ENCODE peak calls at places on chromosomes 11 and 22, in four cellular contexts. Y, L, V and D are unnamed samples.

GRCh38 chr22:46881373-46882118 is 119.1 kb downstream of the TBC1D22A start:
- DNase-seq in Y (no peak), V (peak), L (no peak), D (no peak)

GRCh38 chr11:7687386-7687785 is 14.1 kb upstream of the CYB5R2 start:
- DNase-seq in Y (no peak), L (no peak), V (no peak), D (no peak)

GRCh38 chr11:21426931-21427330 is 757.5 kb downstream of the NELL1 start:
- DNase-seq in L (no peak), Y (no peak), V (no peak), D (no peak)

GRCh38 chr22:25627271-25627848 is 62.9 kb downstream of the GRK3 start:
- DNase-seq in L (no peak), V (no peak), Y (no peak), D (no peak)

GRCh38 chr22:49439373-49439772 is 388.3 kb downstream of the BRD1 start:
- DNase-seq in Y (no peak), V (no peak), L (no peak), D (no peak)

GRCh38 chr11:126317681-126318641 is 14.1 kb downstream of the DCPS start:
- DNase-seq in L (no peak), V (peak), Y (peak), D (peak)

GRCh38 chr11:76601272-76601671 is 69.3 kb downstream of the LRRC32 start:
- DNase-seq in L (no peak), Y (no peak), V (no peak), D (no peak)

GRCh38 chr11:119424775-119425174 is 1.8 kb upstream of the THY1 start:
- DNase-seq in V (no peak), Y (no peak), L (no peak), D (no peak)

GRCh38 chr11:47437746-47438418 is 11.1 kb downstream of the RAPSN start:
- DNase-seq in L (no peak), Y (no peak), V (peak), D (peak)

GRCh38 chr11:111911563-111912401 is at the start of gene CRYAB:
- DNase-seq in Y (peak), L (no peak), V (peak), D (peak)

DNA sequence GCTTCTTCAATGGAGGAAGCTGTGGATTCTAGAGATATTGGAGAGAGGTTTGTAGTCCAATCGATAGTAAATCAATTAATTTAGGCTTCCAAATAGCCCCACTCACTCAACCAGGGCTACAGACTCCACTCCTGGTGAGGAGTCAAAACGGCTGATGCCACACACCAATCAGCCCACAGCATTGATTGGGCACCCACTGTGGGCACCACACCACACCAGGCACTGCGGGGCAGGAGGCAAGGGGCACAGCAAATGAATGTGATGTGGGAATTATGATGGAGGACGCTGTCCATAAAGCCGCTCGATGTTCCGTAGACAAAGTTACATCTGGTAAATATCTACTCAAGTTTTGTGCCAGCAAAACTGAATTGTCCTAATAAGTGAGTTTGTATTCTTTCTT is 547.3 kb upstream of the CADM1 start:
- DNase-seq in Y (no peak), L (no peak), V (no peak), D (no peak)
- TF ChIP-seq CTCF in Y (no peak), L (no peak), V (no peak), D (no peak)

DNA sequence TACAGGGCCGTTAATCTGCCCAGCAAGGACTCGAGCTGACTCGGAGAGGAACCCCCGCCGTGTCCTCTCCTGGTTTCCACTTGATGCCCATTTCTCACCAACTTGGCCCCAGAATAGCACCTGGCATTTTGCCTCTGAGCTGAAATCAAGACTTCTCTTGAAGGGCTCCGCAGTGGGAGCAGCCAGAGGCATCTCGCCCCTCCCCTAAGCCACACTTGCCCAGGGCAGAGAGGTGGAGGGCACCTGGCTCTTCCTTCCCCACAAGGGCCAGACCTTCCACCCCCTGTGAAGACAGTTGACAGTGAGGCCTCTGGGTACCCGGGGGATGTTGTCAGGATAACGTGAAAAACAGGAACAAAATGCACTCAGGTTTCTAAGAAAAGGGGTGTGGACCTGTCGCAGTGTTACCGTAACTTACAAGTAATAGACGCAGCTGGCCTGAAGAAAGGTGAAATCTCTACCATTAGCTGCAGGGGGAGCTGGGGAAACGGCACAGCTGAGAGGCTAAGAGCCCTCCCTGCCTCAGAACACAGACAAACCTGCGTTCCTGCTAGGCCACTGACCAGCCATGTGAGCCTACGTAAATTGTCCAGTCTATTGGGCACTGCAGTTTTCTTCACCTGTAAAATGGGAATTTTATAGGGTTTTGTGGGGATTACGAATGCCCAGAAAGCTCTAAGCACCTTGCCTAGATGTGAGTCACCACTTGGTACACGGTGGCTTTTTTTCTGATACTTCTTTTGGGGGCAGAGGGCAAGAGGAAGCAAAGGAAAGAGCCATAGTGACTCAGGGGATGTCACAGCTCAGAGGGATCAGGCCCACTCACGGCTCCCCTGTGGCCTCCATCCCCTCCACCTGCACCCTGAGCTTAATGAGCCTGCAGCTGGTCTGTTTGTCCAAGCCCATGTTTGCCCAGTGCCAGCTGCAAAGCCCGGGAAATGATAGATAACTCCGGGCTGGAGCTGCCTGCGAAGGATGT is 18.6 kb upstream of the CABP7 start:
- DNase-seq in V (no peak), L (no peak), Y (no peak), D (no peak)
- TF ChIP-seq CTCF in V (no peak), L (no peak), Y (no peak), D (no peak)

GRCh38 chr22:35411112-35411511 is 11.2 kb downstream of the MCM5 start:
- DNase-seq in L (no peak), V (no peak), Y (no peak), D (no peak)
- TF ChIP-seq CTCF in L (no peak), V (peak), Y (no peak), D (no peak)

DNA sequence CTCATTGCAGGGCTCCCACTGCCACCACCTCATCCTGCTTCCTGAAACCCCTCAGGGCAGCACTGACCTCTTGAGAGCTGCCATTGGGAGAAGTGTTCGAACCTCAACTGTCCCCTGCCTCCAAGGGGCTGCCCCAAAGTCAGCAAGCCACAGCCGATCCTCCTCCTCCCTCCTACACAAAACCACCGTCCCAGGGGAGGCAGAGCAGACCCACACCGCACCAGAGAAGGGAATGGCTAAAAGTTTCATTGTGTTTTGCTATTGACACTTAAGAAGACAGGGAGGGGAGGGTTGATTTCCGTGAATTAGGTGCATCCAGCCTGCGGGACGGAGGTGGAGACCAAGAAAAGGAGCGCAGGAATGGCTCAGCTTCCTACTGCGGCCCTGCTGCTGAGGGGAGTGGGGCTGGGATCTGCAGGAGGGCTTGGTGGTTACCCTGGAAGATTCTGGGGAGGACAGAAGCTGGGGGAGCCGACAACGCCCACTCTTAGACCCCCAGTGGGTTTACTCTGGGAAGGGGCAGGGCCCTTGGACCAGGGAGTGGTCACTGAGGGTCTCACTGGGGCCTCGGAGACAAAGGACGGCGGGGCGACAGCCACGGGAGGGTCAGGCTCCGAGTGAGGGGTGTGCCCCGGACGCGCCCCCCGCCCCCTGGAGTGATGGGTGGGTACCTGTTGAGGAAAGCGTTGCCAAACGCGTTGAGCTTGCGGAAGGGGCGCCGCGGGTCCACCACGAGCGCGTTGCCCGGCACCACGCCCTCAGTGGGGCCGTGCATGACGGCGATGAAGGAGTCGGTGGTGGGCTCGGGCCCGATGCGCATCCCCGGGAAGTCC is 815 bp downstream of the EHD1 start:
- DNase-seq in Y (no peak), L (no peak), V (no peak), D (no peak)
- TF ChIP-seq CTCF in Y (no peak), L (no peak), V (no peak), D (no peak)

GRCh38 chr11:132846080-132846479 is 686.2 kb downstream of the OPCML start:
- DNase-seq in Y (no peak), V (no peak), L (no peak), D (no peak)
- TF ChIP-seq CTCF in Y (no peak), V (no peak), L (peak), D (no peak)

DNA sequence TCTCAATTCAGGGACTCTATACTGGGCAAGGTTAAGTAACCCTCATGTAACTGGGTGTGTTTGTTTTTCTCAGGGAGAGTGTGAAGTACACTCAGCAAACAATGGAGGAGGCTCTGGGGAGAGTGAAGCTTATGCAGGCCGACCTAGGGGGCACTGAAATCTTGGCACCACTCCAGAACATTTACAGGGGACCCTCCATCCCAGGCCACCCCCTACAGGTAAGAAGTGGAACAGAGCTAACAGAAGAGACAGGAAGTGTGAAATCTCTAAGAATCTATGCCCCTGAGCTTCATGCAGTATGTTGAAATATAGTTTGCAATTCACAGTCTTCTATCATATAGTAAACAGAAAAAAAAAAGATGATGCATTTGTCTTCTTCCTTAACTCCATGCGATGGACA is 8.3 kb downstream of the VWA5A start:
- DNase-seq in L (no peak), V (no peak), Y (no peak), D (no peak)
- TF ChIP-seq CTCF in L (peak), V (no peak), Y (no peak), D (no peak)

GRCh38 chr11:35619754-35620640 is 1.7 kb downstream of the FJX1 start:
- DNase-seq in L (no peak), Y (no peak), V (peak), D (peak)
- TF ChIP-seq CTCF in L (peak), Y (no peak), V (no peak), D (peak)

DNA sequence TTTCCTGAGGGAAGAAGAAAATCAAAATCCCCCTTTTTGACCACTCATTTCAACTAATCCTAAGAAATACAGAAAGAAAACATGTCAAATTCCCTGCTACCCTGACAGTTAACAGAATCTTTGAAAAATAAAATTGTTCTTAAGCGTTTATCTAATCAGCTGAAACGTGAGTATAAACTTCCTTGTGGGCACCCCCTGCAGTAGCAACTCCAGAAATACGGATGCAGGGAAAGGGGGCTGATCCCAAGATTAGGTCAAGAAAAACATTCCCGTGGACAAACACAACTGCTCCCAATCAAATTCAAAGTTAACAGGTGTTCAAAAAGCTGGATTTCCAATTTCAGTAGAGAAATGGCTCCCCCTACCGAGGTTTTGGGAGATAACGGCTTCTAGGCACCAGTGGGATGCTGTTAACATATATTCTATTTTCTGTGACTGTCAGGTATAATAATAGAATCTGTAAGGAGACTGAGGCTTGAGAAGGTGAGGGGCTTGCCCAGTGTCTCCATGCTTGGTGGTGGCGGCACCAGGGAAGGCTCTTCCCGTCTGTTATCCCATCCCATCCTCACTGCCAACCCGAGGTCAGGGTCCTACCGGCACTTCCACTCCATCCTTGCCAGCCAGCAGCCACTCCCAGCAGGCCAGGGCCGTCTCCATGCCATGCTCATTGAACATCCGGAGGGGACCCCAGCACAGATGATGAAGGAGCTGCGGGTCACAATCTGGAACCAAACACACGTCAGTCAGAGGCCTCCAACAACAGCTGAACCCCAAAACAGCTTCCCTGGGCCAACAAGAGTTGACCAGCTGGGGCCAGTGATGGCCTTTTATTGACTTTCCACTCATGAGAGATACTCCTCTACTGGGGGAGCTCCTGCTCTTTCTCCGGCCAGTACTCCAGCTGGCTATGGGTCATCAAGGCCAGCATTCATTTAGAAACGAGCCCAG is 32.0 kb upstream of the SERPIND1 start:
- DNase-seq in Y (no peak), L (no peak), V (no peak), D (no peak)
- TF ChIP-seq CTCF in Y (peak), L (peak), V (peak), D (peak)

DNA sequence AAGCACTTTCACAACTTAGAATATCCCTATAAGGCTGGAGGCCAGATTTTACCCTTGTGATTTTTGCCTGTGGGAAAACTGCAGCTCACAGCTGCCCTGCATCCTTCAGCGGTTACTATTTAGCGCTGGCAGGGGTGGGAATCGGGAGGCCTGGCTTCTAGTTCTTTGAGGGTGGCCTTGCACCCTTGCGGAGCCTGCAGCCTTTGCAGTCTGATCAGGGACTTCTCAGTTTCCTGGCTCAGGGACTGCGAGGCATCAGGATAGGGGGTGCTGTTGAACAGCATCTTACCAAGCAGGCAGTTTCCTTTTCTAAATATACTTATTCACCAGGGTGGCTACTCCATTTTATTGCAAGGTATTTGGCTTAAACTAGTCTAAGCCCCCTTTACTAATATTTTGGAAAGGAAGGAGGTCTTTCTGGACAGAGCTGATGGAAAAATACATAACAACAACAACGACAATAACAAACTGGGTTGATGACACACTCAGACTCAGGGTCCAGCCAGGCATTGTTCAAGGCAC is 2.9 kb upstream of the APOA1 start:
- DNase-seq in L (no peak), Y (no peak), V (no peak), D (no peak)
- TF ChIP-seq CTCF in L (no peak), Y (no peak), V (peak), D (peak)

DNA sequence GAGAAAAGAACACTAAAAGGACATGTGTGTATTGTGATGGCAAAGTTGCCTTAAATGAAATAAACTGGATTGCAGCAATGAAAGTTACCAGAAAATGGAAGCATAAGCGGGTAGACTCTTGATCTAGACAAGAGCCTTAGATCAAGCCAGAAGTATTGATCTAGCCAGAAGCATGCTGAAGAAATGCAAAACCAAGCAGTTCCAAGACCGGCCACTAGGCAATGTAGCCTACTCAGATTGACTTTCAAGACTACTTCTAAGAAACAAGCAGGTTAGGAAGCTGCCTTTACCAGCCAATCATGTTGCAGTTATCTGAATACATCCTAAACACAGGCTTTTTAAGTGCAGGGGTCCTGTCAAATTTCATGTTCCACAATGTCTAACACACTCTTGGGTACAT is 54.6 kb downstream of the KCNA4 start:
- DNase-seq in V (no peak), Y (no peak), L (no peak), D (no peak)
- TF ChIP-seq CTCF in V (peak), Y (no peak), L (peak), D (peak)